ENCODE peak calls at places on chromosome 14, in seven cellular contexts. M is SK-N-SH, A is GM12878, D is HCT116, F is T47D, I is K562, Q is HepG2. H is an unnamed sample.

GRCh38 chr14:94612174-94612573 is at the start of gene SERPINA3:
- DNase-seq in A (no peak), I (no peak), M (no peak), D (no peak), Q (peak), F (no peak), H (no peak)

GRCh38 chr14:104352493-104353220 is 214.3 kb downstream of the KIF26A start:
- DNase-seq in I (no peak), Q (no peak), M (no peak), F (no peak), D (no peak), A (no peak), H (no peak)

GRCh38 chr14:66087231-66087630 is 398.9 kb upstream of the CCDC196 start:
- DNase-seq in Q (no peak), D (no peak), I (no peak), M (no peak), F (no peak), A (no peak), H (no peak)

GRCh38 chr14:90060965-90061848 is 587 bp upstream of the KCNK13 start:
- DNase-seq in Q (no peak), F (no peak), I (peak), M (peak), D (no peak), A (no peak), H (no peak)

GRCh38 chr14:69320581-69321365 is 60.8 kb downstream of the GALNT16 start:
- DNase-seq in Q (no peak), F (no peak), I (no peak), A (no peak), D (no peak), M (no peak), H (no peak)

GRCh38 chr14:44529026-44529425 is 21.9 kb upstream of the FSCB start:
- DNase-seq in D (no peak), Q (no peak), A (no peak), F (no peak), I (no peak), M (no peak), H (no peak)

GRCh38 chr14:73829526-73830431 is 21.9 kb upstream of the PTGR2 start:
- DNase-seq in I (peak), Q (peak), A (peak), F (no peak), M (no peak), D (no peak), H (no peak)

GRCh38 chr14:71143391-71144290 is 236.4 kb downstream of the PCNX1 start:
- DNase-seq in Q (peak), F (no peak), M (no peak), D (no peak), I (peak), A (no peak), H (no peak)

GRCh38 chr14:29242755-29243340 is 476.3 kb downstream of the FOXG1 start:
- DNase-seq in F (no peak), D (no peak), I (no peak), M (no peak), Q (no peak), A (no peak), H (no peak)

GRCh38 chr14:55133416-55133815 is 4.4 kb downstream of the LGALS3 start:
- DNase-seq in F (peak), M (peak), A (no peak), D (peak), I (peak), Q (no peak), H (no peak)

GRCh38 chr14:106268013-106268727 is 741.8 kb downstream of the TMEM121 start:
- DNase-seq in D (no peak), Q (no peak), A (no peak), F (no peak), M (peak), I (peak), H (no peak)

GRCh38 chr14:59239030-59239429 is 50.6 kb downstream of the DAAM1 start:
- DNase-seq in A (no peak), Q (no peak), D (no peak), F (no peak), I (no peak), M (no peak), H (no peak)

GRCh38 chr14:63901434-63902085 is 48.8 kb downstream of the SYNE2 start:
- DNase-seq in D (no peak), I (no peak), Q (no peak), F (no peak), M (no peak), A (no peak), H (no peak)

GRCh38 chr14:32559595-32559994 is 230.5 kb downstream of the AKAP6 start:
- DNase-seq in D (no peak), M (no peak), A (no peak), Q (no peak), F (no peak), I (no peak), H (no peak)

GRCh38 chr14:32564591-32564990 is 235.5 kb downstream of the AKAP6 start:
- DNase-seq in I (no peak), M (no peak), F (no peak), D (no peak), A (no peak), Q (no peak), H (no peak)

GRCh38 chr14:32559048-32559447 is 229.9 kb downstream of the AKAP6 start:
- DNase-seq in D (no peak), Q (no peak), I (no peak), M (no peak), F (no peak), A (no peak), H (no peak)

GRCh38 chr14:32560213-32560857 is 231.2 kb downstream of the AKAP6 start:
- DNase-seq in F (peak), A (no peak), I (peak), M (peak), Q (peak), D (peak), H (peak)

GRCh38 chr14:32561520-32561919 is 232.4 kb downstream of the AKAP6 start:
- DNase-seq in A (no peak), I (no peak), M (no peak), F (no peak), D (no peak), Q (no peak), H (no peak)
- TF ChIP-seq JUND in A (no peak), I (no peak), M (peak), F (no peak), D (no peak), Q (no peak), H (no peak)

DNA sequence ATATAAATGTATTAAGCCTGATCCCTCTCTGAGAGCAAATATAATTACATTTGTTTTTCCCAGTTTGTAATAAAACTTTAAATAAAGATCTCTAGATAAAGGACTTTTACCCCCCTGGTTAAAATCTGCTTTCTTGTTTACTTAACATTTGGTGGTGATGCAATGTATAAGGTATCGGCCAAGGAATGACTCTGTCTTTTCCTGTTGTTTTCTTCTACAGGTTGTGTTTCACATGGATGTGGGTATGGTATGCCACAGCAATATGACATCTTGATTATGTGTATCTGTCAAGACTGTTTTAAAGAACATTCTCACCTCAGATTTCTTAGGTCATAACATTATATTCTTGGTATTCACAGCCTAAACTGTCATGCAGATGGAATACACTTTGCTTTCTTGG is 210.6 kb upstream of the NOVA1 start:
- DNase-seq in I (no peak), A (no peak), D (no peak), F (no peak), M (no peak), Q (no peak), H (no peak)
- TF ChIP-seq JUND in I (no peak), A (no peak), D (no peak), F (no peak), M (no peak), Q (no peak), H (no peak)

GRCh38 chr14:24858052-24858451 is 191.9 kb downstream of the STXBP6 start:
- DNase-seq in M (no peak), D (no peak), I (no peak), F (no peak), Q (no peak), A (no peak), H (no peak)
- TF ChIP-seq JUND in M (no peak), D (no peak), I (no peak), F (no peak), Q (no peak), A (no peak), H (no peak)

DNA sequence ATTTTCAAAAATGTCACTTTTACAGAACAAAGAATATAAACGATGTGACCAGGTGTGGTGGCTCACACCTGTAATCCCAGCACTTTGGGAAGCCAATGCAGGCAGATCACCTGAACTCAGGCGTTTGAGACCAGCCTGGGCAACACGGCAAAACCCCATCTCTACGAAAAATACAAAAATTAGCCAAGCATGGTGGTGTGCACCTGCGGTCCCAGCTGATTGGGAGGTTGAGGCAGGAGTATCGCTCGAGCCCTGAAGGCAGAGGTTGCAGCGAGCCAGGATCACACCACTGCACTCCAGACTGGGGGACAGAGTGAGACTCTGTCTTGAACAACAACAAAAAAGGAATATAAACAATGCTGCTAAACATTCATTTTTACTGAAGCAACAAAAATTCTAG is 15.2 kb downstream of the HEATR5A start:
- DNase-seq in I (no peak), A (no peak), D (no peak), Q (no peak), M (no peak), F (no peak), H (no peak)
- TF ChIP-seq JUND in I (no peak), A (no peak), D (no peak), Q (no peak), M (no peak), F (no peak), H (no peak)